ENCODE peak calls at places on chromosomes 16 and 17, in four cellular contexts. C, D, M and R are unnamed samples.

GRCh38 chr17:36566081-36566480 is 21.4 kb downstream of the GGNBP2 start:
- DNase-seq in M (no peak), C (no peak), D (no peak), R (no peak)

GRCh38 chr16:31513126-31513525 is 4.9 kb upstream of the RUSF1 start:
- DNase-seq in C (peak), D (no peak), M (no peak), R (no peak)

GRCh38 chr17:71176315-71176714 is 944.5 kb upstream of the SOX9 start:
- DNase-seq in D (no peak), C (no peak), M (no peak), R (no peak)

GRCh38 chr16:1532081-1532760 is 1.2 kb upstream of the TMEM204 start:
- DNase-seq in M (peak), D (no peak), C (peak), R (peak)

GRCh38 chr17:44653954-44654353 is 2.3 kb upstream of the MEIOC start:
- DNase-seq in M (no peak), C (no peak), D (no peak), R (no peak)

GRCh38 chr17:43448720-43449469 is 34.9 kb upstream of the DHX8 start:
- DNase-seq in D (no peak), C (no peak), M (no peak), R (no peak)

GRCh38 chr17:79930786-79931516 is 91.7 kb upstream of the CBX4 start:
- DNase-seq in D (no peak), M (no peak), C (no peak), R (no peak)

GRCh38 chr16:50137268-50137667 is 15.8 kb upstream of the TENT4B start:
- DNase-seq in C (no peak), M (no peak), D (no peak), R (no peak)

GRCh38 chr16:64470916-64471315 is 650.9 kb downstream of the CDH11 start:
- DNase-seq in D (no peak), C (no peak), M (no peak), R (no peak)

GRCh38 chr17:66345264-66345663 is 42.9 kb downstream of the PRKCA start:
- DNase-seq in M (no peak), C (peak), D (no peak), R (no peak)

GRCh38 chr16:720507-720989 is 398 bp upstream of the ANTKMT start:
- DNase-seq in M (peak), D (peak), C (peak), R (no peak)

GRCh38 chr17:58325976-58326468 is 2.6 kb downstream of the TSPOAP1 start:
- DNase-seq in M (no peak), C (no peak), D (no peak), R (no peak)

GRCh38 chr16:66295761-66296546 is 70.5 kb upstream of the CDH5 start:
- DNase-seq in D (peak), M (no peak), C (no peak), R (peak)

GRCh38 chr17:44115585-44116415 is 7.6 kb downstream of the HDAC5 start:
- DNase-seq in D (no peak), M (peak), C (peak), R (peak)

GRCh38 chr16:86030116-86030515 is 131.2 kb downstream of the IRF8 start:
- DNase-seq in C (no peak), M (no peak), D (peak), R (no peak)

GRCh38 chr16:21169249-21169981 is 10.9 kb downstream of the LDAF1 start:
- DNase-seq in M (no peak), D (no peak), C (peak), R (no peak)

GRCh38 chr17:43467981-43468541 is 15.7 kb upstream of the DHX8 start:
- DNase-seq in D (no peak), C (peak), M (peak), R (no peak)

GRCh38 chr16:54540525-54541180 is 254.1 kb upstream of the IRX3 start:
- DNase-seq in D (peak), C (no peak), M (no peak), R (no peak)

GRCh38 chr16:1154291-1154886 is 1.5 kb downstream of the CACNA1H start:
- DNase-seq in M (no peak), D (no peak), C (no peak), R (no peak)

GRCh38 chr17:59331929-59332889 is 754 bp downstream of the YPEL2 start:
- DNase-seq in D (no peak), C (peak), M (peak), R (peak)

GRCh38 chr17:17693253-17693954 is 12.1 kb downstream of the RAI1 start:
- DNase-seq in C (peak), D (peak), M (peak), R (peak)

GRCh38 chr17:79833110-79833450 is 6.2 kb downstream of the CBX4 start:
- DNase-seq in D (no peak), C (no peak), M (no peak), R (no peak)

GRCh38 chr17:63274156-63274555 is 171.9 kb downstream of the CYB561 start:
- DNase-seq in M (no peak), C (peak), D (no peak), R (no peak)

GRCh38 chr17:44872131-44872768 is 24.6 kb downstream of the HIGD1B start:
- DNase-seq in C (no peak), M (no peak), D (no peak), R (no peak)

GRCh38 chr17:27376637-27377547 is 79.4 kb upstream of the KSR1 start:
- DNase-seq in C (peak), M (no peak), D (no peak), R (no peak)

GRCh38 chr16:31223044-31223443 is 6.1 kb upstream of the PYDC1 start:
- DNase-seq in M (no peak), C (no peak), D (no peak), R (no peak)

GRCh38 chr17:63450551-63450950 is 4.4 kb upstream of the CYB561 start:
- DNase-seq in D (no peak), M (no peak), C (no peak), R (no peak)

GRCh38 chr16:57045694-57046381 is 46.5 kb upstream of the CPNE2 start:
- DNase-seq in M (peak), C (peak), D (peak), R (no peak)

GRCh38 chr17:31696184-31696602 is 162.9 kb downstream of the COPRS start:
- DNase-seq in M (peak), D (peak), C (peak), R (peak)

GRCh38 chr17:48438662-48439061 is 8.6 kb upstream of the SKAP1 start:
- DNase-seq in C (no peak), M (no peak), D (no peak), R (no peak)

GRCh38 chr16:4048481-4048880 is 67.8 kb downstream of the ADCY9 start:
- DNase-seq in C (no peak), M (no peak), D (no peak), R (no peak)

GRCh38 chr17:15185625-15185991 is 79.5 kb downstream of the PMP22 start:
- DNase-seq in C (peak), D (no peak), M (no peak), R (no peak)

GRCh38 chr17:31523862-31524730 is 132.6 kb downstream of the RAB11FIP4 start:
- DNase-seq in M (no peak), D (no peak), C (no peak), R (no peak)

GRCh38 chr17:77409282-77410161 is 268.8 kb downstream of the SEC14L1 start:
- DNase-seq in D (no peak), C (peak), M (peak), R (peak)
- H3K4me3 ChIP-seq in D (no peak), C (no peak), M (no peak), R (peak)

GRCh38 chr16:23803591-23804123 is 32.1 kb upstream of the PRKCB start:
- DNase-seq in M (peak), D (peak), C (peak), R (no peak)
- TF ChIP-seq CTCF in M (peak), D (no peak), C (peak), R (no peak)

GRCh38 chr17:40178660-40179059 is 1.4 kb downstream of the RAPGEFL1 start:
- DNase-seq in M (no peak), C (no peak), D (no peak), R (no peak)
- H3K4me3 ChIP-seq in M (no peak), C (no peak), D (no peak), R (no peak)

DNA sequence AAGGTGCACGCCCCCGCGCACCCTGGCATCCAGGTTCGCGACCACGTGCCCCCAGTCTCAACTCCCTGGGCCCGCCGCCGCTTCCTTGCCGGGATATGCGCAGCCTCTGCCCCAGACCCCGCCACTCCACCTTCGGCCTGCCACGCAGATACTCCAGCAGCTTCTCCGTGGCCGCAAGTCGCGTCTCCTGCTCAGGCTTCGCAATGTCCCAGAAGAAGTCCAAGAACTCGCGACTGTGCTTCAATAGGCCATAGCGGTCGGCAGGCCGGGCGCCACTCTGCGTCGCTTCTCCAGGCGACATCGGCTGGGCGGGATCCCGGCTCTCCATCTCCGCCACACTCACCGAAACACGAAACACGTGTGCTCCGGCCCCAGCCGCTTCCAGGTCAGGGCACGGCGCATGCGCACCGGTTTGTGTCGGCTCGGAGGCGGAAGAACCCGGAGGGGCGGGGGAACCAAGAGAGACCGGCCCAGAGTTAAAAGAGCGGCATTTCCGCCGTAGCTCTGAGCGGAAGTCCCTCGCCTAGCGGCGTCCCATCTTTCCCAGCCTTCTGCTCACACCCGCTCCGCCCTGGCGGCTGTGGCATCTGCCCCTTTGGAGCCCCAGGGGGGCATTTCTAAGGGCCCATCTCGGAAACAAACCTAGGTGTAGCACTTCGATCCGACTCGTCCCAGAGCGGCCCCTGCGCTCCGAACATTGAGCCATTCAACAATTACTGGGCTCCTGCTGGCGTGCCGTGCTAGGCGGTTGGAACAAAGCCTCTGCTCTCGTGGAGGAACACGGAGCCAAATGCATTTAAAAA is at the start of gene MYBBP1A:
- DNase-seq in D (peak), C (peak), M (peak), R (peak)
- TF ChIP-seq CTCF in D (no peak), C (no peak), M (peak), R (no peak)

GRCh38 chr16:9138021-9138680 is 46.7 kb downstream of the HAPSTR1 start:
- DNase-seq in C (no peak), D (no peak), M (no peak), R (no peak)

GRCh38 chr16:9136596-9136995 is 45.2 kb downstream of the HAPSTR1 start:
- DNase-seq in M (no peak), D (no peak), C (no peak), R (no peak)

GRCh38 chr16:9139965-9140364 is 48.5 kb downstream of the HAPSTR1 start:
- DNase-seq in M (no peak), C (no peak), D (peak), R (no peak)

GRCh38 chr16:9141813-9142212 is 50.4 kb downstream of the HAPSTR1 start:
- DNase-seq in D (no peak), C (no peak), M (no peak), R (no peak)

DNA sequence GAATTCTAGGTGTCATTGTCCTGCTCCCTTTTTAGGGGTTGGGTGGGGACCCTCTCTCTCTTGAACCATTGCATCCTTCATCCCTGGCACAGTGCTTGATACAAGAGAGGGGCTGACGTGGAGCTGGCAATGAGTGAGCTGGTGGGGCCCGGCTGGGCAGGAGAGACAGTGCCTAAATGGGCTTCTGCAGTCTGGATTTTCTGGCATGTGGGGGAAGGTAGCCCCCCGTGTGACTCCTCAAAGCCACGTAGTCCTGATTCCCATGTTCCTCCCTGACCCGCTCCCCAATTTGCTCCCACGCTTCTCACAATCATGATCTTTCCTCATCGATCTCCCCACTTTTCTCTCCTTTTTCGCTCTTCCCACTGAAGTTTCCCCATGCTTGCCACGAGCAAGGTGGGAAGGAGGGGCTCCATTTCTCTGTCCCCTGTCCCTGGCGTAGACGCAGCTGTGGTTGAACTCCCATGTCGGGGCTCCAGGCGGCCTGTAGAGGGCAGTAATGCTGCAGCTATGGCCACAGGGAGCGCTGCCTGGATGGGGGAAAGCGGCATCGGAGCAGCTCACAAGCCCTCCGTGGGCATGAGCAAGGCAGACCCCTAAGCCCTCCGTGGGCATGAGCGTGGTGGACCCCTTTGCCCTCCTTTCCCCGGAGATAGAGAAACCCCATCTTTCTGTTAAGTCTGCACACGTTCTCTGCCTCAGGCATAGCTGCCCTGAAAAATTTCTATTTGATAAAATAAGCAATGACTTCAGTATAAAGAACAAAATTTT is 47.5 kb downstream of the HAPSTR1 start:
- DNase-seq in M (peak), C (peak), D (peak), R (no peak)
- H3K4me3 ChIP-seq in M (no peak), C (peak), D (no peak), R (no peak)

GRCh38 chr17:21282850-21283249 is 1.7 kb upstream of the MAP2K3 start:
- DNase-seq in M (no peak), C (no peak), D (peak), R (no peak)
- TF ChIP-seq CTCF in M (no peak), C (no peak), D (no peak), R (no peak)

GRCh38 chr16:78323315-78323714 is 223.9 kb downstream of the WWOX start:
- DNase-seq in C (no peak), M (no peak), D (no peak), R (no peak)

GRCh38 chr16:78324649-78325274 is 225.3 kb downstream of the WWOX start:
- DNase-seq in M (no peak), C (no peak), D (no peak), R (no peak)

GRCh38 chr16:78317871-78318270 is 218.4 kb downstream of the WWOX start:
- DNase-seq in D (no peak), C (no peak), M (no peak), R (no peak)

GRCh38 chr16:78325532-78325931 is 226.1 kb downstream of the WWOX start:
- DNase-seq in D (no peak), M (no peak), C (no peak), R (no peak)

GRCh38 chr16:78321611-78322010 is 222.2 kb downstream of the WWOX start:
- DNase-seq in C (no peak), D (no peak), M (no peak), R (no peak)
- H3K4me3 ChIP-seq in C (no peak), D (no peak), M (no peak), R (no peak)

GRCh38 chr17:46978489-46979022 is 497 bp downstream of the RPRML start:
- DNase-seq in M (no peak), C (peak), D (no peak), R (no peak)

GRCh38 chr17:46979023-46979870 is at the start of gene RPRML:
- DNase-seq in D (no peak), M (peak), C (peak), R (no peak)

GRCh38 chr17:46977750-46978488 is 1.1 kb downstream of the RPRML start:
- DNase-seq in D (no peak), C (peak), M (no peak), R (no peak)

GRCh38 chr17:46976626-46977270 is 2.3 kb downstream of the RPRML start:
- DNase-seq in C (no peak), D (no peak), M (no peak), R (no peak)

GRCh38 chr17:46977348-46977747 is 1.7 kb downstream of the RPRML start:
- DNase-seq in D (peak), C (peak), M (no peak), R (no peak)
- TF ChIP-seq CTCF in D (peak), C (peak), M (no peak), R (no peak)

GRCh38 chr17:50558955-50559614 is 1.4 kb upstream of the CACNA1G start:
- DNase-seq in M (peak), C (peak), D (no peak), R (no peak)
- H3K4me3 ChIP-seq in M (peak), C (peak), D (no peak), R (peak)